ENCODE peak calls at places on chromosomes 6 and 20, in five cellular contexts. S is GM18507; W is NB4; K is activated CD4-positive, CD25-positive, alpha-beta regulatory T cell; F is amygdala. U is an unnamed sample.

GRCh38 chr6:82248233-82248735 is 740 bp upstream of the IBTK start:
- DNase-seq in S (peak; percentile 17), W (peak; percentile 56), F (no peak), K (no peak), U (no peak)

GRCh38 chr6:17469006-17469972 is 75.9 kb downstream of the CAP2 start:
- DNase-seq in S (no peak), F (no peak), W (no peak), K (no peak), U (no peak)

GRCh38 chr6:167093922-167094432 is 28.9 kb upstream of the CCR6 start:
- DNase-seq in K (peak; percentile 54), F (no peak), W (peak; percentile 72), S (no peak), U (no peak)

GRCh38 chr6:167497387-167498056 is 172.6 kb downstream of the TTLL2 start:
- DNase-seq in K (no peak), W (no peak), S (no peak), F (no peak), U (no peak)

GRCh38 chr6:33320315-33321181 is 3.0 kb upstream of the ZBTB22 start:
- DNase-seq in K (no peak), F (no peak), S (no peak), W (no peak), U (peak; percentile 66)

GRCh38 chr20:41854765-41855164 is 236.6 kb upstream of the CHD6 start:
- DNase-seq in F (no peak), S (no peak), W (peak; percentile 7), K (no peak), U (no peak)

GRCh38 chr6:94735270-94735669 is 842.1 kb upstream of the MANEA start:
- DNase-seq in S (no peak), K (no peak), W (no peak), F (no peak), U (no peak)

GRCh38 chr6:141463237-141463977 is 669.3 kb upstream of the GJE1 start:
- DNase-seq in S (no peak), W (no peak), F (no peak), K (no peak), U (no peak)

GRCh38 chr20:17925300-17925939 is 43.2 kb downstream of the SNX5 start:
- DNase-seq in F (no peak), K (no peak), W (no peak), S (no peak), U (no peak)

GRCh38 chr20:51013577-51014330 is 9.2 kb downstream of the KCNG1 start:
- DNase-seq in S (no peak), F (no peak), W (no peak), K (no peak), U (no peak)

GRCh38 chr6:3522561-3523287 is 65.9 kb upstream of the SLC22A23 start:
- DNase-seq in F (no peak), S (no peak), W (no peak), K (no peak), U (no peak)

GRCh38 chr20:8837396-8837795 is 231.5 kb upstream of the PLCB4 start:
- DNase-seq in W (no peak), S (no peak), F (no peak), K (no peak), U (no peak)

GRCh38 chr6:23532227-23532626 is 593.8 kb upstream of the NRSN1 start:
- DNase-seq in F (no peak), K (no peak), W (no peak), S (no peak), U (no peak)

GRCh38 chr6:157225575-157225995 is 97.7 kb downstream of the TMEM242 start:
- DNase-seq in F (no peak), K (no peak), S (no peak), W (no peak), U (no peak)

GRCh38 chr6:118080547-118080946 is 173.5 kb downstream of the SLC35F1 start:
- DNase-seq in S (no peak), F (no peak), K (no peak), W (no peak), U (no peak)

GRCh38 chr6:93040375-93040774 is 379.0 kb downstream of the EPHA7 start:
- DNase-seq in K (no peak), W (peak; percentile 90), F (no peak), S (no peak), U (no peak)

GRCh38 chr20:6908673-6909072 is 141.2 kb downstream of the BMP2 start:
- DNase-seq in S (no peak), W (no peak), F (no peak), K (no peak), U (no peak)

GRCh38 chr20:19934792-19935491 is 82.2 kb upstream of the NAA20 start:
- DNase-seq in K (no peak), W (peak; percentile 43), F (no peak), S (no peak), U (peak; percentile 91)

GRCh38 chr20:9467995-9468394 is 46.4 kb upstream of the LAMP5 start:
- DNase-seq in W (peak; percentile 54), K (no peak), F (no peak), S (no peak), U (no peak)

GRCh38 chr6:40529040-40529439 is 58.1 kb downstream of the LRFN2 start:
- DNase-seq in K (no peak), W (no peak), S (no peak), F (no peak), U (no peak)

GRCh38 chr20:10642859-10643559 is 30.8 kb downstream of the JAG1 start:
- DNase-seq in W (peak; percentile 54), K (no peak), F (no peak), S (no peak), U (no peak)

GRCh38 chr6:25359191-25359861 is 80.2 kb downstream of the CARMIL1 start:
- DNase-seq in W (no peak), S (no peak), K (no peak), F (no peak), U (peak; percentile 66)

GRCh38 chr6:39688494-39688893 is 36.7 kb downstream of the KIF6 start:
- DNase-seq in W (peak; percentile 82), K (no peak), S (no peak), F (no peak), U (no peak)

GRCh38 chr6:53154071-53154470 is 5.4 kb upstream of the GCM1 start:
- DNase-seq in F (no peak), W (no peak), K (no peak), S (no peak), U (no peak)

GRCh38 chr6:38973178-38974057 is 75.2 kb upstream of the GLP1R start:
- DNase-seq in W (peak; percentile 73), S (no peak), F (no peak), K (no peak), U (no peak)

GRCh38 chr20:36181934-36182603 is 27.5 kb downstream of the EPB41L1 start:
- DNase-seq in K (no peak), W (peak; percentile 31), F (no peak), S (no peak), U (no peak)

GRCh38 chr6:35044145-35044745 is 96.9 kb downstream of the TCP11 start:
- DNase-seq in W (peak; percentile 88), S (no peak), F (no peak), K (no peak), U (peak; percentile 62)

GRCh38 chr6:23013776-23014175 is 444.4 kb downstream of the HDGFL1 start:
- DNase-seq in F (no peak), K (no peak), W (no peak), S (no peak), U (no peak)

GRCh38 chr20:62354811-62355341 is 12.2 kb downstream of the LAMA5 start:
- DNase-seq in S (no peak), W (no peak), K (no peak), F (no peak), U (no peak)

GRCh38 chr6:160269771-160270170 is 11.2 kb upstream of the SLC22A2 start:
- DNase-seq in F (no peak), W (no peak), S (no peak), K (no peak), U (no peak)